ENCODE peak calls at places on chromosome 21, in ten cellular contexts. K is Right ventricle myocardium superior; F is glomerular endothelial cell; H is stimulated activated CD4-positive, alpha-beta T cell treated with anti-CD3 and anti-CD28 coated beads, Interleukin-2, amount 100 ng/mL, for 48 hours; J is EH; A is choroid plexus epithelial cell; P is stimulated activated CD8-positive, alpha-beta memory T cell treated with anti-CD3 and anti-CD28 coated beads, Interleukin-4, amount 100 ng/mL, for 24 hours; V is fibroblast of mammary gland; C is neuronal stem cell; Q is iris pigment epithelial cell. Z is an unnamed sample.

GRCh38 chr21:41923641-41924342 is 30.0 kb downstream of the C2CD2 start:
- DNase-seq in F (no peak), A (peak; percentile 59), V (peak; percentile 88), J (peak; percentile 3), C (no peak), Q (peak; percentile 78), K (no peak), P (no peak), H (no peak), Z (no peak)

GRCh38 chr21:38623552-38623951 is 125.3 kb upstream of the ERG start:
- DNase-seq in Q (no peak), F (no peak), V (no peak), P (no peak), A (peak; percentile 6), K (no peak), C (no peak), H (no peak), J (no peak), Z (no peak)

GRCh38 chr21:45309069-45309521 is 21.4 kb upstream of the POFUT2 start:
- DNase-seq in H (peak; percentile 51), C (peak; percentile 53), K (peak; percentile 85), Q (peak; percentile 67), A (peak; percentile 83), J (peak; percentile 74), F (peak; percentile 52), V (peak; percentile 72), P (peak; percentile 31), Z (no peak)

GRCh38 chr21:42654179-42654912 is 925 bp downstream of the PDE9A start:
- DNase-seq in C (peak; percentile 69), K (peak; percentile 33), V (no peak), A (no peak), P (no peak), J (no peak), H (no peak), F (no peak), Q (no peak), Z (peak; percentile 61)

GRCh38 chr21:42263591-42264131 is 44.7 kb downstream of the ABCG1 start:
- DNase-seq in C (no peak), V (no peak), P (no peak), A (no peak), K (peak; percentile 60), H (no peak), Q (no peak), J (no peak), F (peak; percentile 82), Z (no peak)

GRCh38 chr21:32312976-32313375 is 14.3 kb downstream of the MRAP start:
- DNase-seq in K (no peak), Q (no peak), H (no peak), V (no peak), F (no peak), C (no peak), A (no peak), P (no peak), J (no peak), Z (no peak)

GRCh38 chr21:34846601-34847112 is 177.9 kb downstream of the CLIC6 start:
- DNase-seq in J (peak; percentile 87), C (peak; percentile 8), H (no peak), V (peak; percentile 88), P (no peak), K (no peak), Q (peak; percentile 93), A (peak; percentile 93), F (no peak), Z (no peak)

GRCh38 chr21:40967771-40968170 is 120.8 kb upstream of the DSCAM start:
- DNase-seq in K (no peak), C (no peak), V (no peak), F (no peak), P (no peak), Q (no peak), H (no peak), J (no peak), A (no peak), Z (no peak)

GRCh38 chr21:27740084-27740483 is 773.2 kb upstream of the ADAMTS5 start:
- DNase-seq in F (no peak), V (no peak), Q (no peak), H (no peak), P (no peak), C (no peak), A (no peak), K (no peak), J (no peak), Z (no peak)

GRCh38 chr21:44405948-44406872 is 49.1 kb upstream of the LRRC3 start:
- DNase-seq in J (peak; percentile 14), V (peak; percentile 46), C (no peak), P (no peak), K (no peak), H (no peak), Q (peak; percentile 36), A (peak; percentile 13), F (no peak), Z (no peak)

GRCh38 chr21:35503646-35504045 is 454.5 kb upstream of the RUNX1 start:
- DNase-seq in V (peak; percentile 47), F (no peak), J (peak; percentile 59), Q (peak; percentile 60), C (no peak), K (no peak), P (no peak), A (peak; percentile 66), H (no peak), Z (no peak)

GRCh38 chr21:45334591-45335081 is 46.9 kb upstream of the POFUT2 start:
- DNase-seq in F (no peak), V (no peak), J (no peak), P (no peak), A (no peak), C (no peak), H (no peak), K (peak; percentile 20), Q (no peak), Z (no peak)

GRCh38 chr21:38136201-38136600 is 120.6 kb upstream of the KCNJ15 start:
- DNase-seq in F (no peak), J (peak; percentile 38), K (no peak), H (no peak), C (no peak), P (no peak), A (peak; percentile 39), Q (peak; percentile 16), V (peak; percentile 20), Z (no peak)

GRCh38 chr21:43867936-43868335 is 2.9 kb downstream of the AGPAT3 start:
- DNase-seq in C (no peak), J (no peak), H (no peak), P (no peak), A (no peak), Q (no peak), V (no peak), F (no peak), K (no peak), Z (no peak)

GRCh38 chr21:46207006-46207919 is 21.3 kb downstream of the LSS start:
- DNase-seq in V (no peak), P (no peak), C (no peak), K (peak; percentile 35), H (no peak), J (no peak), F (no peak), A (no peak), Q (no peak), Z (no peak)

GRCh38 chr21:39083377-39084008 is 99.8 kb downstream of the PSMG1 start:
- DNase-seq in Q (peak; percentile 50), F (no peak), C (no peak), V (peak; percentile 41), K (no peak), J (no peak), A (peak; percentile 30), P (no peak), H (no peak), Z (no peak)

GRCh38 chr21:45514311-45515021 is 27.8 kb downstream of the SLC19A1 start:
- DNase-seq in A (no peak), Q (no peak), K (peak; percentile 38), F (no peak), J (no peak), V (no peak), C (no peak), P (no peak), H (no peak), Z (no peak)

GRCh38 chr21:25700741-25701140 is 34.0 kb downstream of the ATP5PF start:
- DNase-seq in K (no peak), Q (no peak), J (no peak), C (no peak), F (no peak), H (no peak), A (no peak), P (no peak), V (no peak), Z (no peak)

GRCh38 chr21:46009951-46010655 is 28.5 kb downstream of the COL6A1 start:
- DNase-seq in J (no peak), K (no peak), H (no peak), A (no peak), Q (no peak), V (no peak), F (no peak), C (no peak), P (no peak), Z (no peak)

GRCh38 chr21:14403681-14404318 is 20.9 kb upstream of the HSPA13 start:
- DNase-seq in F (peak; percentile 14), J (peak; percentile 40), C (no peak), H (no peak), V (peak; percentile 45), K (no peak), A (peak; percentile 69), Q (peak; percentile 42), P (no peak), Z (no peak)

GRCh38 chr21:42751866-42752265 is 98.4 kb downstream of the PDE9A start:
- DNase-seq in P (no peak), V (no peak), F (no peak), K (no peak), J (no peak), Q (no peak), A (no peak), H (no peak), C (no peak), Z (no peak)

GRCh38 chr21:43923391-43923790 is 58.4 kb downstream of the AGPAT3 start:
- DNase-seq in Q (peak; percentile 16), A (peak; percentile 15), C (no peak), H (no peak), F (no peak), J (peak; percentile 39), K (no peak), V (peak; percentile 43), P (no peak), Z (no peak)

GRCh38 chr21:45019076-45019886 is 55.1 kb upstream of the ADARB1 start:
- DNase-seq in J (peak; percentile 64), K (peak; percentile 63), C (no peak), V (no peak), F (no peak), Q (no peak), A (no peak), H (no peak), P (no peak), Z (no peak)

GRCh38 chr21:46326110-46326703 is 2.3 kb downstream of the PCNT start:
- DNase-seq in K (no peak), C (no peak), P (no peak), A (no peak), Q (no peak), V (no peak), J (no peak), F (no peak), H (no peak), Z (no peak)